ENCODE peak calls at places on chromosomes 7 and 10, in ten cellular contexts. U is MM.1S, N is mammary epithelial cell, Y is upper lobe of right lung, X is cardiac muscle cell, H is hepatocyte, D is GM23338, R is heart left ventricle, O is tibial artery, J is heart right ventricle. V is an unnamed sample. For H3K4me1, the result is how much of the 10 kb centered on the place peaks cover.

GRCh38 chr7:22140597-22140996 is 194.9 kb upstream of the CDCA7L start:
- DNase-seq in R (no peak), N (no peak), D (peak), X (peak), H (no peak), U (no peak), J (no peak), O (no peak), Y (no peak), V (no peak)

GRCh38 chr7:130662426-130662825 is 6.1 kb downstream of the COPG2 start:
- DNase-seq in X (no peak), N (no peak), D (no peak), R (no peak), H (no peak), Y (no peak), J (no peak), O (no peak), U (no peak), V (no peak)

GRCh38 chr7:41058986-41059741 is 643.7 kb downstream of the INHBA start:
- DNase-seq in D (peak), U (no peak), X (no peak), O (no peak), Y (no peak), R (no peak), H (peak), J (no peak), N (peak), V (no peak)

GRCh38 chr7:120160166-120160565 is 112.8 kb upstream of the KCND2 start:
- DNase-seq in U (no peak), D (no peak), N (no peak), O (no peak), R (no peak), H (no peak), J (no peak), Y (no peak), X (no peak), V (no peak)

GRCh38 chr7:23183279-23184012 is 1.6 kb downstream of the NUP42 start:
- DNase-seq in Y (no peak), J (no peak), R (no peak), O (no peak), N (no peak), H (no peak), X (no peak), U (no peak), D (no peak), V (no peak)

GRCh38 chr7:121753965-121754364 is 119.0 kb upstream of the PTPRZ1 start:
- DNase-seq in H (no peak), O (no peak), J (no peak), X (no peak), R (no peak), Y (no peak), N (no peak), D (no peak), U (no peak), V (no peak)

GRCh38 chr7:155953501-155953778 is 141.2 kb upstream of the SHH start:
- DNase-seq in D (no peak), O (no peak), N (no peak), J (no peak), R (no peak), H (no peak), X (no peak), Y (no peak), U (no peak), V (no peak)

GRCh38 chr10:51700228-51700835 is 937 bp upstream of the CSTF2T start:
- DNase-seq in N (peak), Y (no peak), R (no peak), O (peak), X (peak), U (peak), J (peak), H (peak), D (peak), V (no peak)

GRCh38 chr7:128323489-128324362 is 20.0 kb downstream of the RBM28 start:
- DNase-seq in H (no peak), O (no peak), J (peak), N (no peak), R (peak), U (no peak), X (no peak), Y (no peak), D (no peak), V (no peak)

GRCh38 chr10:68826764-68827591 is at the start of gene STOX1:
- DNase-seq in X (peak), O (peak), D (peak), N (peak), U (peak), R (peak), H (peak), J (peak), Y (peak), V (no peak)

GRCh38 chr10:92573091-92573797 is 649 bp downstream of the IDE start:
- DNase-seq in H (peak), J (peak), D (peak), X (peak), U (peak), Y (no peak), N (peak), R (no peak), O (no peak), V (peak)

DNA sequence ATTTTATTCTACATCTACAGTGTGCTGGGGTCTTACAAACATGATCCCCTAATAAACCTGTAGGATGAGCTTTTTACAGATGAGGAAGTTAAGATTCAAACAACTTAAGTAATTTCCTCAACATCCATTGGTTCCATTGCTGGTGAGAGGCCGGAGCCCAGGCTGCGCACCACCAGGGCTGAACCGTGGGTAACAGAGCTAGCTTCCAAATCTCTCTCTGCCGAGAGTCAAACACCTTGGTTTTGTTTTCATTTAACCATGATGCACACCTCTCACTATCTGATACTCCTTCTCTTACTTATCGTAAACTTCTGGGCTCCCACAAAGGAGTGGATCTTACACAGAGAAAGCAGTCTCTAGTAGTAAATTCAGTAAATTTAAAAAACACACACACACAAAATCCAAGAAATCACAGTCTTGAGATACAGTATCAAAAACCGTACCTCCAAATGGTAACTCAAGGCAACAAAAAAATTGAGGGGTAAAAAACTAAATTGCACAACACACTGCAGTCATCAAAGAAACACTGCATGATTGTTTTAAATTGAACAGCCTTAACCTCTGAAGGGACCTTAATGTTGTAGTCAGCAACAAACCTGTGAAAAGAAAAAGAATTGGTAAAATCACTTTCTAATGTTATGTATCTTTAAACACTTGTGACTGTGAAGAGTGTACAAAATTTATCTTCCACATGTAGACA is 20.5 kb downstream of the SGMS1 start:
- DNase-seq in U (peak), D (no peak), N (no peak), O (no peak), J (no peak), H (no peak), R (no peak), X (no peak), Y (no peak), V (no peak)
- H3K4me1 ChIP-seq in U (under half), D (under half), N (half or more), O (under half), J (under half), H (half or more), R (under half), X (half or more), Y (half or more), V (under half)

DNA sequence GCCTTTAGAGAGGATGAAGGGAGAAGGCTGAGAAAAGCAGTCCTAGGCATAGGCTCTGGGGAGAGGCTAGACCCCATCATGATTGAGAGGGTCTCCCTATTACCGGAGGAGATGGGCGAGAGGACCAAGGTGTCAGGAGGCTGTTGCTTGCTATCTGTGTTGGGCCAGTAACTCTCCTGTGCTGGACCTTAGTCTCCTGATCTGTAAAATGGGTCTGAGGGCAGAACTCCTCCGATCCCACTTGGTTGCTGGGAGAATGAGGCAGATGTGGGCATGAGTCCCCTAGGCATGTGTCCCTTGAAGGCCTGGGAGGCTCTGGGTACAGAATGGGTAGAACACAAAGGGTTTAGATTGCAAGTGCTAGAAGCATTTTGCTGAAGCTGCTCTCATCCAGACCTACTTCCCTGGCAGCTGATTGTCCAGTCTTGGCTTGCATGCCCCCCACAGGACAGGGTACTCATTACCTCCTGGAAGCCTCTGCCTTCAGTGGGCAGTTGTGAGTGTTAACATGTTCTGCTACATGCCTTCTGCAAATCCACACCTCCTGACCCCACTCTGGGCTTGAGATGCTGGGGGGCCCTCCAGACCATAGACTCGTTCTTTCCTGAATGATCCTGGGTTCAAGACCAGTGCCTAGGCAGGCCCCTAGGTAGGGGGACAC is 4.4 kb downstream of the ZMIZ1 start:
- DNase-seq in H (no peak), N (no peak), O (no peak), Y (no peak), J (no peak), D (no peak), R (no peak), X (no peak), U (no peak), V (no peak)
- H3K4me1 ChIP-seq in H (half or more), N (under half), O (under half), Y (half or more), J (half or more), D (under half), R (under half), X (half or more), U (under half), V (under half)

GRCh38 chr7:44100458-44101303 is 3.5 kb upstream of the AEBP1 start:
- DNase-seq in N (no peak), U (no peak), Y (no peak), R (peak), X (no peak), J (no peak), D (no peak), O (peak), H (peak), V (peak)

GRCh38 chr7:44102846-44103565 is 1.1 kb upstream of the AEBP1 start:
- DNase-seq in Y (no peak), J (no peak), H (no peak), R (no peak), U (no peak), N (no peak), D (no peak), O (no peak), X (no peak), V (no peak)

GRCh38 chr7:44101304-44101965 is 2.7 kb upstream of the AEBP1 start:
- DNase-seq in U (no peak), D (no peak), X (no peak), H (no peak), J (no peak), R (no peak), O (peak), Y (no peak), N (no peak), V (no peak)

GRCh38 chr7:44103566-44103940 is 592 bp upstream of the AEBP1 start:
- DNase-seq in U (no peak), H (no peak), R (no peak), O (no peak), N (no peak), X (no peak), D (no peak), Y (no peak), J (no peak), V (no peak)

GRCh38 chr7:44101966-44102845 is 1.9 kb upstream of the AEBP1 start:
- DNase-seq in Y (no peak), R (peak), X (no peak), D (no peak), O (peak), N (peak), H (no peak), J (peak), U (no peak), V (peak)
- H3K4me1 ChIP-seq in Y (under half), R (under half), X (under half), D (under half), O (half or more), N (under half), H (under half), J (under half), U (under half), V (half or more)

GRCh38 chr10:12709516-12709915 is 292.0 kb downstream of the CCDC3 start:
- DNase-seq in Y (no peak), H (no peak), O (no peak), J (no peak), D (no peak), N (no peak), R (no peak), U (no peak), X (no peak), V (no peak)
- H3K4me1 ChIP-seq in Y (under half), H (under half), O (under half), J (under half), D (under half), N (under half), R (under half), U (under half), X (under half), V (under half)

GRCh38 chr7:5685192-5685591 is 96.3 kb downstream of the RNF216 start:
- DNase-seq in Y (no peak), J (no peak), R (no peak), N (no peak), O (no peak), U (no peak), X (no peak), H (no peak), D (no peak), V (no peak)
- H3K4me1 ChIP-seq in Y (under half), J (under half), R (under half), N (under half), O (half or more), U (under half), X (under half), H (under half), D (under half), V (half or more)

DNA sequence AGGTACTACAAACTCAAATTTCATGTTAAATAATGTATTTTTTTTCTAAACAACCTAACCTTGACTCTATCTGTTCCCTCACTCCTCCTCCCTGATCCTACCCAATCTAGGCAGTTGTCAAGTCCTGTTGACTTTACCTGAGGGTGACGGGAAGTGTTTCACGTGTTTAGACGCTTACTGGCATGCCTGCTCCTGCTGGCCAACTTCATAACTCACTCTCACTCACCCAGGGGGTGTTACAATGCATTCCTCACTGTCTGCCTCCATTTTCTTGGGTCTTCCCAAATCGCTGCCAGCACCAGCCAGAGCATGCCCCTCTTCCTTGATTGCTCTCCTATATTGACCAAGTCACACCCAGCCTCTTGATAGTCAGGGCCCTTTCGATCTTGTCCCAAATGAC is 28.3 kb downstream of the CRCP start:
- DNase-seq in X (no peak), D (no peak), R (no peak), O (no peak), H (no peak), Y (no peak), J (no peak), U (no peak), N (peak), V (no peak)
- H3K4me1 ChIP-seq in X (under half), D (under half), R (under half), O (under half), H (under half), Y (under half), J (under half), U (under half), N (under half), V (under half)

GRCh38 chr10:88064608-88065383 is 201.4 kb downstream of the PTEN start:
- DNase-seq in O (peak), D (no peak), J (peak), N (no peak), Y (no peak), R (peak), H (peak), U (peak), X (no peak), V (peak)
- H3K4me1 ChIP-seq in O (under half), D (under half), J (under half), N (under half), Y (under half), R (under half), H (under half), U (under half), X (under half), V (under half)

DNA sequence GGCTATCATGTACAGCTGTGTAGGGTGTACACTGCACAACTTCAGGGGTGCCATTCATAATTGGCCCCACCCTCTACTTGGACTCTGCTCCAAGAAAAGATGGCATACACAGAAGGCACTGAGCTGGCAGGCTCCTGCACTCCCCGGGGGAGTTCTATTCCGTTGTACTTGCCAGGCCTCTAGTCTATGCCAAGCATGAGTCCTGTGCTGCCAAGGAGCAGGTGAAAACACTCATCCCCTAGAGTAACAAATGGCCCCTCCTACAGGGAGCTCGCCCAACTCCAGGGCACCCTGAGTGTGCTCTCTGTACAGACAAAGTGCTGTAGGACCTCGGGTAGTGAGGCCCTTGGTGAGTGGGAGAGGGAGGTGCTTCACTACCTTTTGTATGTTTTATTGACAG is 127.2 kb downstream of the SLIT1 start:
- DNase-seq in D (no peak), X (no peak), N (no peak), O (no peak), Y (peak), R (peak), H (no peak), U (no peak), J (no peak), V (no peak)
- H3K4me1 ChIP-seq in D (under half), X (under half), N (under half), O (under half), Y (under half), R (under half), H (under half), U (under half), J (under half), V (under half)